ENCODE peak calls at places on chromosomes 6 and 20, in five cellular contexts. F is GM23338, K is stomach, Q is HepG2, S is left ventricle myocardium inferior. H is an unnamed sample. For H3K4me1, the result is how much of the 10 kb centered on the place peaks cover.

GRCh38 chr6:54800201-54800600 is 46.4 kb upstream of the FAM83B start:
- DNase-seq in F (no peak), K (no peak), Q (no peak), S (no peak), H (no peak)

GRCh38 chr6:41689171-41690008 is 46.0 kb downstream of the TFEB start:
- DNase-seq in F (no peak), K (peak), Q (no peak), S (no peak), H (no peak)

GRCh38 chr20:10708342-10709185 is 34.8 kb upstream of the JAG1 start:
- DNase-seq in F (no peak), K (no peak), Q (peak), S (no peak), H (no peak)

GRCh38 chr6:31794866-31795615 is 511 bp downstream of the VARS1 start:
- DNase-seq in F (peak), K (no peak), Q (no peak), S (no peak), H (no peak)

GRCh38 chr6:5553767-5554166 is 292.5 kb downstream of the FARS2 start:
- DNase-seq in F (no peak), K (no peak), Q (no peak), S (no peak), H (no peak)

GRCh38 chr6:41545703-41546474 is at the start of gene FOXP4:
- DNase-seq in F (peak), K (peak), Q (peak), S (peak), H (peak)

GRCh38 chr6:133890941-133891813 is 2.3 kb downstream of the TCF21 start:
- DNase-seq in F (peak), K (peak), Q (no peak), S (peak), H (peak)

GRCh38 chr6:169168302-169168630 is 85.4 kb downstream of the THBS2 start:
- DNase-seq in F (no peak), K (peak), Q (no peak), S (no peak), H (no peak)

GRCh38 chr6:1787894-1788293 is 178.2 kb downstream of the FOXC1 start:
- DNase-seq in F (no peak), K (no peak), Q (no peak), S (no peak), H (no peak)

GRCh38 chr20:64091762-64092161 is 7.6 kb upstream of the LKAAEAR1 start:
- DNase-seq in F (peak), K (no peak), Q (no peak), S (no peak), H (no peak)

GRCh38 chr6:35343092-35343834 is 905 bp downstream of the PPARD start:
- DNase-seq in F (no peak), K (peak), Q (no peak), S (peak), H (peak)

GRCh38 chr6:125846292-125847024 is 55.7 kb downstream of the NCOA7 start:
- DNase-seq in F (no peak), K (no peak), Q (peak), S (no peak), H (no peak)

GRCh38 chr20:9617062-9617461 is 102.7 kb downstream of the LAMP5 start:
- DNase-seq in F (peak), K (peak), Q (peak), S (peak), H (peak)

GRCh38 chr6:106369739-106370138 is 9.2 kb downstream of the CRYBG1 start:
- DNase-seq in F (no peak), K (no peak), Q (no peak), S (no peak), H (no peak)

GRCh38 chr6:89058627-89059026 is 21.9 kb upstream of the PNRC1 start:
- DNase-seq in F (no peak), K (no peak), Q (no peak), S (no peak), H (no peak)

GRCh38 chr20:20362774-20363435 is 5.0 kb upstream of the INSM1 start:
- DNase-seq in F (peak), K (no peak), Q (no peak), S (no peak), H (no peak)

GRCh38 chr6:52787917-52788316 is 15.7 kb downstream of the GSTA1 start:
- DNase-seq in F (no peak), K (no peak), Q (peak), S (no peak), H (no peak)

GRCh38 chr20:62196286-62196685 is 13.5 kb downstream of the MTG2 start:
- DNase-seq in F (no peak), K (no peak), Q (no peak), S (no peak), H (no peak)

GRCh38 chr20:46939031-46939430 is 44.4 kb downstream of the EYA2 start:
- DNase-seq in F (peak), K (no peak), Q (peak), S (no peak), H (no peak)

GRCh38 chr20:33507461-33507860 is 17.6 kb downstream of the CBFA2T2 start:
- DNase-seq in F (no peak), K (no peak), Q (no peak), S (no peak), H (no peak)

GRCh38 chr6:82878812-82879211 is 186.8 kb downstream of the UBE3D start:
- DNase-seq in F (no peak), K (no peak), Q (no peak), S (no peak), H (no peak)

GRCh38 chr6:17281100-17281496 is at the start of gene RBM24:
- DNase-seq in F (peak), K (peak), Q (peak), S (peak), H (peak)

GRCh38 chr20:4664691-4665360 is 56.9 kb upstream of the PRND start:
- DNase-seq in F (no peak), K (no peak), Q (no peak), S (no peak), H (no peak)

GRCh38 chr6:44339301-44339700 is 3.1 kb upstream of the SPATS1 start:
- DNase-seq in F (no peak), K (peak), Q (no peak), S (no peak), H (no peak)

GRCh38 chr6:3128381-3129108 is 10.0 kb downstream of the BPHL start:
- DNase-seq in F (no peak), K (no peak), Q (no peak), S (no peak), H (no peak)

GRCh38 chr6:24477070-24477469 is 12.3 kb downstream of the GPLD1 start:
- DNase-seq in F (no peak), K (no peak), Q (no peak), S (no peak), H (no peak)

GRCh38 chr6:78854501-78854900 is 12.8 kb upstream of the IRAK1BP1 start:
- DNase-seq in F (no peak), K (no peak), Q (no peak), S (no peak), H (no peak)

GRCh38 chr6:139863356-139863755 is 488.9 kb upstream of the CITED2 start:
- DNase-seq in F (no peak), K (no peak), Q (no peak), S (no peak), H (no peak)

GRCh38 chr6:170274713-170275560 is 15.9 kb downstream of the DLL1 start:
- DNase-seq in F (no peak), K (no peak), Q (no peak), S (no peak), H (no peak)

GRCh38 chr6:102204336-102204735 is 810.8 kb downstream of the GRIK2 start:
- DNase-seq in F (no peak), K (no peak), Q (no peak), S (no peak), H (no peak)

GRCh38 chr20:6746901-6747609 is 20.4 kb upstream of the BMP2 start:
- DNase-seq in F (peak), K (no peak), Q (peak), S (no peak), H (no peak)

GRCh38 chr6:48973486-48973885 is 489.6 kb downstream of the MMUT start:
- DNase-seq in F (no peak), K (no peak), Q (no peak), S (no peak), H (no peak)

GRCh38 chr6:86856937-86857563 is 80.3 kb upstream of the HTR1E start:
- DNase-seq in F (peak), K (peak), Q (peak), S (no peak), H (no peak)

DNA sequence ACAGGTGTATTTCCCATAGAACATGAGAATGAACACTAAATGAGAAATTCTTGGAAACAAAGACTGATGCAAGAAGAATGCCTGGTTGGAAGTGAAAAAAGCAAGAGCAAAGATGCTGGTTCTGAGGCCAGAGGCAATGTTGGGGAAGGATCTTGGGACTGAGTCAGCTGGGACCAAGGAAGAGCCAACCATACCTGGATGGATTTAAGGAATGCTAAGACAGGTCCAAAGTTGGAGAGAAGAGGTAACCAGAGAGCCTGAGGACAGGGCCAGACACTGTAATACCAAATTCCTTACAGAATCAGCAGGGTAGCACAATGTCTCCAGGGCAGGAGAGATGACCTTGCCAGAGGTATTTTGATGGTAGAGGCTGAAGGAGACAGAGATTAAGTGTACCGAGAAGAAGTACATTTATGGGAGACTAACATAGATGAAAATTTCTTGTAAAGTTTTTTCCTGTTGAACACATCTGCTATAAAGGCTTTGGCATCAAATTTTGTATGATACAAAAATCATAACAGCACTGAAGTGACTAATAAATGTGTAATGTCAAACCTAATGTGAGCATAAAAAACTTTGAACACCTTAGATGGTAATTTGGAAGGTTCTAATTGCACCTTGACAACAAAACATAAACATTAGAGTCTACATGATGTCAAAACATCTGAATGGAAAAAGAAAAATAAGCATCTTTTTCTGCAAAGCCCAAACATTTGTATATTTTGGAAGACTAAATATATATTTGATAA is 221.7 kb upstream of the MARCKS start:
- DNase-seq in F (no peak), K (no peak), Q (no peak), S (no peak), H (no peak)
- TF ChIP-seq CTCF in F (no peak), K (no peak), Q (no peak), S (no peak), H (no peak)

DNA sequence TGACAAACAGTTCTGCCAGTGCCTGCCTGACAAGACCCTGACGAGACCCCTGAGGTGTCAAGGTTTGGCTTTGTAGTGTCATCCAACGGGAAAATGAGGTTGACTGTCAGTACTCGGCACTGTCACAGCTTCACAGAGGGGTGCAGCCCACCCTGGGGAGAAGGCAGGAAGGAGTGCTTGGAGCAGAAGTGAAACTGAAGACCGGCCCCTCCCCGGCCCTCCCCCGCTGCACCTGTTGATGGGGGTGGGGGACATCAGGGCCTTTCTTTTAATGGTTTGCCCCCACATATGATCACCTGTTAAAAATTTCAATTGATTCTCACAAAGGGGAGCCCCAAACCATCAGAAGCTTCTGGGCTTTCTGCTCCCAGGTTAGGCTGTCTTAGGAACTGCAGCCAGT is 6.8 kb downstream of the PMEPA1 start:
- DNase-seq in F (no peak), K (no peak), Q (no peak), S (no peak), H (no peak)
- H3K4me1 ChIP-seq in F (half or more), K (under half), Q (under half), S (half or more), H (under half)

GRCh38 chr20:3580412-3580811 is 82.8 kb downstream of the GFRA4 start:
- DNase-seq in F (peak), K (no peak), Q (no peak), S (no peak), H (no peak)
- TF ChIP-seq CTCF in F (peak), K (no peak), Q (peak), S (no peak), H (no peak)

GRCh38 chr6:75230484-75231325 is 12.9 kb downstream of the COX7A2 start:
- DNase-seq in F (peak), K (no peak), Q (peak), S (no peak), H (no peak)

GRCh38 chr6:75235271-75235670 is 8.3 kb downstream of the COX7A2 start:
- DNase-seq in F (peak), K (no peak), Q (no peak), S (no peak), H (no peak)

GRCh38 chr6:75233097-75233615 is 10.4 kb downstream of the COX7A2 start:
- DNase-seq in F (peak), K (no peak), Q (no peak), S (no peak), H (no peak)

GRCh38 chr6:75236630-75237029 is 7.0 kb downstream of the COX7A2 start:
- DNase-seq in F (no peak), K (no peak), Q (no peak), S (no peak), H (no peak)

GRCh38 chr6:75234126-75234865 is 9.3 kb downstream of the COX7A2 start:
- DNase-seq in F (no peak), K (no peak), Q (no peak), S (no peak), H (no peak)
- H3K4me1 ChIP-seq in F (under half), K (under half), Q (under half), S (under half), H (under half)

H was measured in mucosa of descending colon.